ENCODE peak calls at places on chromosome 18, in five cellular contexts. X is PC-9, L is upper lobe of right lung, I is kidney epithelial cell, S is HCT116. E is an unnamed sample.

GRCh38 chr18:2692508-2692907 is 37.0 kb downstream of the SMCHD1 start:
- DNase-seq in X (no peak), I (no peak), L (no peak), S (no peak), E (no peak)

GRCh38 chr18:35641916-35642315 is 60.4 kb downstream of the GALNT1 start:
- DNase-seq in X (no peak), L (no peak), I (no peak), S (no peak), E (peak; percentile 71)

GRCh38 chr18:2410688-2411087 is 160.6 kb downstream of the METTL4 start:
- DNase-seq in X (peak; percentile 35), S (peak; percentile 22), I (peak; percentile 44), L (no peak), E (no peak)

GRCh38 chr18:60020107-60020925 is 120.5 kb downstream of the PMAIP1 start:
- DNase-seq in I (peak; percentile 65), L (no peak), S (no peak), X (no peak), E (peak; percentile 32)

GRCh38 chr18:40867452-40867851 is 1087.6 kb upstream of the PIK3C3 start:
- DNase-seq in X (no peak), S (no peak), I (peak; percentile 23), L (no peak), E (peak; percentile 65)

GRCh38 chr18:66143029-66143428 is 392.2 kb downstream of the CDH7 start:
- DNase-seq in I (no peak), X (no peak), L (no peak), S (no peak), E (no peak)

GRCh38 chr18:59681521-59682004 is 15.7 kb downstream of the CCBE1 start:
- DNase-seq in L (no peak), I (no peak), S (no peak), X (no peak), E (no peak)

GRCh38 chr18:76823574-76823973 is 1.2 kb downstream of the ZNF236 start:
- DNase-seq in X (no peak), I (no peak), S (no peak), L (peak; percentile 71), E (no peak)

GRCh38 chr18:75320506-75320905 is 107.0 kb downstream of the SMIM21 start:
- DNase-seq in S (no peak), L (no peak), X (no peak), I (no peak), E (no peak)

GRCh38 chr18:50128506-50129271 is 66.3 kb downstream of the MYO5B start:
- DNase-seq in I (no peak), X (no peak), L (no peak), S (no peak), E (no peak)

GRCh38 chr18:74775239-74775638 is 177.6 kb downstream of the ZNF407 start:
- DNase-seq in L (no peak), X (no peak), I (no peak), S (no peak), E (peak; percentile 54)

GRCh38 chr18:23406271-23406787 is 46.8 kb upstream of the RIOK3 start:
- DNase-seq in X (peak; percentile 23), I (no peak), S (no peak), L (no peak), E (peak; percentile 72)

GRCh38 chr18:60987963-60988362 is 345.3 kb upstream of the CDH20 start:
- DNase-seq in L (no peak), S (no peak), I (no peak), X (no peak), E (no peak)

GRCh38 chr18:14747513-14748474 is at the start of gene ANKRD30B:
- DNase-seq in L (peak; percentile 62), I (no peak), S (no peak), X (no peak), E (no peak)

GRCh38 chr18:21914739-21915319 is 174.2 kb downstream of the MIB1 start:
- DNase-seq in L (no peak), S (peak; percentile 59), I (no peak), X (peak; percentile 15), E (peak; percentile 56)

GRCh38 chr18:12291161-12291560 is 16.9 kb upstream of the TUBB6 start:
- DNase-seq in S (no peak), I (no peak), X (no peak), L (peak; percentile 27), E (no peak)

GRCh38 chr18:50327983-50328382 is 40.5 kb upstream of the CXXC1 start:
- DNase-seq in S (no peak), I (no peak), L (no peak), X (no peak), E (no peak)

GRCh38 chr18:43160509-43160908 is 45.0 kb upstream of the RIT2 start:
- DNase-seq in S (no peak), L (no peak), I (no peak), X (no peak), E (no peak)

GRCh38 chr18:22166070-22166972 is 3.1 kb upstream of the GATA6 start:
- DNase-seq in I (no peak), X (no peak), L (peak; percentile 85), S (no peak), E (no peak)

GRCh38 chr18:2641638-2642037 is 13.9 kb upstream of the SMCHD1 start:
- DNase-seq in I (no peak), L (no peak), S (no peak), X (no peak), E (peak; percentile 61)

GRCh38 chr18:42374961-42375360 is 419.9 kb downstream of the PIK3C3 start:
- DNase-seq in L (no peak), S (no peak), I (no peak), X (no peak), E (no peak)

GRCh38 chr18:55265916-55266488 is 306.7 kb upstream of the CCDC68 start:
- DNase-seq in S (no peak), I (no peak), X (no peak), L (no peak), E (peak; percentile 73)

GRCh38 chr18:76246579-76246978 is 248.5 kb downstream of the ZNF516 start:
- DNase-seq in L (no peak), X (no peak), S (no peak), I (no peak), E (no peak)

GRCh38 chr18:3604626-3605408 is 154.8 kb downstream of the TGIF1 start:
- DNase-seq in I (peak; percentile 91), S (no peak), X (no peak), L (no peak), E (peak; percentile 99)

GRCh38 chr18:4181882-4182568 is 273.1 kb downstream of the DLGAP1 start:
- DNase-seq in S (no peak), L (no peak), I (no peak), X (no peak), E (no peak)

GRCh38 chr18:36187826-36188721 is 777 bp downstream of the MOCOS start:
- DNase-seq in I (no peak), S (peak; percentile 28), L (peak; percentile 70), X (peak; percentile 58), E (peak; percentile 50)

GRCh38 chr18:36405611-36406010 is 108.1 kb downstream of the FHOD3 start:
- DNase-seq in X (no peak), I (no peak), S (no peak), L (no peak), E (no peak)

DNA sequence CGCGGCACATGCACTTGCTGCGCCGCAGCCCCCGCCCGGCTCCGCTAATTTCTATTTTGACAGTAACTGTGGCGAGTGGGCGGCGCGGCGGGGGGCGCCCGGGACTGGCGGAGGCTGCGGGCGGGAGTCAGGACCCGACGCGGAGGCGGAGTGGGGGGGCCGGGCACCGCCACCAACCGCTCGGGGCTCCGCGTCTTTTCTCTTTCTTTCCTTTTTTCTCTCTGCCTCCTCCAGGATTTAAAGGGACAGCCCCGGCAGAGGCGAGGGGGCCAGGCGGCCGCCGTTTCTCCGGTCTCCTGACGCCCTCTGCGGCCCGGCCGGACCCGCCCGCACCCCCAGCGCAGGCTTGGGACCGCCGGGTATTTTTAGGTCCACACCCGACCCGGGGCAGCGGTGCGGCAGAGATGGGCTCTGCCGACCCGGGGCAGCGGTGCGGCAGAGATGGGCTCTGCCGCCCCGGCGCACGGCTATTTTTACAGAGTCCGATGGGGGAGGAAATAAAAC is 460 bp upstream of the ZBTB7C start:
- DNase-seq in L (peak; percentile 82), I (no peak), X (no peak), S (no peak), E (no peak)
- TF ChIP-seq CTCF in L (peak; percentile 19), I (peak; percentile 18), X (peak; percentile 36), S (no peak), E (no peak)

GRCh38 chr18:58674159-58674558 is 2.9 kb downstream of the MALT1 start:
- DNase-seq in L (no peak), X (no peak), S (no peak), I (no peak), E (no peak)
- H3K4me3 ChIP-seq in L (no peak overlapping the region), X (no peak overlapping the region), S (no peak overlapping the region), I (peak overlapping the region; percentile 82), E (no peak overlapping the region)

GRCh38 chr18:45441110-45441842 is 174.0 kb upstream of the SLC14A2 start:
- DNase-seq in I (no peak), L (no peak), X (no peak), S (no peak), E (peak; percentile 11)
- TF ChIP-seq CTCF in I (peak; percentile 31), L (peak; percentile 14), X (peak; percentile 81), S (peak; percentile 5), E (peak; percentile 23)

GRCh38 chr18:32427084-32427933 is 43.4 kb downstream of the GAREM1 start:
- DNase-seq in S (no peak), I (no peak), L (no peak), X (no peak), E (no peak)
- H3K4me3 ChIP-seq in S (no peak overlapping the region), I (no peak overlapping the region), L (no peak overlapping the region), X (no peak overlapping the region), E (no peak overlapping the region)

GRCh38 chr18:24831871-24832665 is 371.6 kb downstream of the HRH4 start:
- DNase-seq in L (no peak), X (no peak), I (no peak), S (no peak), E (peak; percentile 26)

GRCh38 chr18:24826605-24827004 is 366.2 kb downstream of the HRH4 start:
- DNase-seq in L (no peak), I (no peak), S (no peak), X (no peak), E (no peak)

GRCh38 chr18:24831091-24831490 is 370.7 kb downstream of the HRH4 start:
- DNase-seq in X (no peak), S (no peak), I (no peak), L (no peak), E (no peak)

GRCh38 chr18:24825397-24825796 is 365.0 kb downstream of the HRH4 start:
- DNase-seq in X (no peak), L (no peak), S (no peak), I (no peak), E (no peak)

DNA sequence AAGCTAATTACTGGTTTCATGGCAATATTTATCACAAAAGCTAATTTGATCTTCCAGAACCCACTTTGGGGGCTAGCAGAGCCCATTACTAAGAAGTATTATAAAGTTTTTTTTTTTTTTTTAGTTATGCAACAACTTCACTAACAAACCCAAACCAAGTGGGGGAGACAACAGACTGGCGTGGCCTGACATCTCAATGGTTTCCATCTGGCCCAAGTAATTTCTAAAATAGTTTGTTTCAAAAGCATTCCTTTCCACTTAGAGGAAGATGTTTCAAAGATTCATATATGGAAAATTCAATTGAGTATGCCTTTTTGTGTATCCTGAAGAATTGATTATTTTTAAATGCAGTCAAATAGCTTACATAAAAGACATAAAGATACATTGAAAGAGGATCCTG is 367.1 kb downstream of the HRH4 start:
- DNase-seq in L (no peak), X (no peak), I (no peak), S (no peak), E (no peak)
- TF ChIP-seq CTCF in L (no peak), X (no peak), I (no peak), S (no peak), E (no peak)

E was measured in fibroblast of villous mesenchyme.